ENCODE peak calls at places on chromosomes 3 and 15, in nine cellular contexts. T is NCI-H510A treated with DMSO at 0.1 percent for 48 hours; W is AG10803; H is hippocampal formation; D is foreskin fibroblast; G is activated CD4-positive, alpha-beta T cell treated with anti-CD3 and anti-CD28 coated beads, Interleukin-2, amount 50 U/mL, for 24 hours; P is Peyer's patch; Z is activated effector memory CD4-positive, alpha-beta T cell treated with Interleukin-2 at 50 U/mL for 16 hours; N is GM03348. M is an unnamed sample.

GRCh38 chr3:66047321-66048050 is 8.8 kb upstream of the MAGI1 start:
- DNase-seq in T (no peak), W (peak), H (no peak), D (peak), G (no peak), P (no peak), Z (no peak), N (peak), M (no peak)

GRCh38 chr3:190541560-190541959 is 27.7 kb downstream of the IL1RAP start:
- DNase-seq in T (no peak), W (no peak), H (no peak), D (no peak), G (no peak), P (no peak), Z (no peak), N (no peak), M (no peak)

GRCh38 chr3:146241523-146242240 is 9.2 kb downstream of the PLSCR4 start:
- DNase-seq in T (no peak), W (peak), H (no peak), D (no peak), G (no peak), P (no peak), Z (no peak), N (no peak), M (no peak)

GRCh38 chr15:66456211-66456610 is 41.4 kb downstream of the SNAPC5 start:
- DNase-seq in T (no peak), W (no peak), H (no peak), D (no peak), G (no peak), P (no peak), Z (no peak), N (no peak), M (no peak)

GRCh38 chr3:152317184-152317583 is 48.5 kb downstream of the MBNL1 start:
- DNase-seq in T (no peak), W (no peak), H (no peak), D (no peak), G (no peak), P (no peak), Z (no peak), N (no peak), M (no peak)

GRCh38 chr15:41965441-41966413 is 6.6 kb downstream of the EHD4 start:
- DNase-seq in T (peak), W (no peak), H (no peak), D (no peak), G (no peak), P (no peak), Z (no peak), N (no peak), M (no peak)

GRCh38 chr3:198071602-198072285 is 111.7 kb downstream of the LMLN start:
- DNase-seq in T (no peak), W (peak), H (no peak), D (peak), G (peak), P (no peak), Z (no peak), N (peak), M (no peak)

GRCh38 chr15:69574506-69574905 is 121.9 kb downstream of the RPLP1 start:
- DNase-seq in T (no peak), W (no peak), H (no peak), D (no peak), G (no peak), P (no peak), Z (no peak), N (no peak), M (no peak)

GRCh38 chr3:178112134-178112533 is 424.1 kb upstream of the KCNMB2 start:
- DNase-seq in T (no peak), W (no peak), H (no peak), D (no peak), G (no peak), P (no peak), Z (no peak), N (no peak), M (no peak)

GRCh38 chr3:108474581-108474980 is 35.8 kb downstream of the MYH15 start:
- DNase-seq in T (no peak), W (peak), H (no peak), D (no peak), G (no peak), P (no peak), Z (no peak), N (no peak), M (no peak)

GRCh38 chr3:184651945-184652344 is 59.9 kb downstream of the MAGEF1 start:
- DNase-seq in T (no peak), W (no peak), H (no peak), D (no peak), G (no peak), P (no peak), Z (no peak), N (no peak), M (no peak)

GRCh38 chr3:9508781-9509180 is 44.8 kb downstream of the LHFPL4 start:
- DNase-seq in T (no peak), W (no peak), H (no peak), D (no peak), G (no peak), P (no peak), Z (no peak), N (no peak), M (no peak)

GRCh38 chr3:113623324-113623723 is 73.1 kb downstream of the USF3 start:
- DNase-seq in T (no peak), W (no peak), H (no peak), D (no peak), G (no peak), P (no peak), Z (no peak), N (peak), M (no peak)

GRCh38 chr3:107416886-107417285 is 39.6 kb downstream of the CCDC54 start:
- DNase-seq in T (no peak), W (peak), H (no peak), D (no peak), G (no peak), P (no peak), Z (no peak), N (peak), M (no peak)

GRCh38 chr3:33420966-33421365 is 19.2 kb downstream of the UBP1 start:
- DNase-seq in T (no peak), W (no peak), H (no peak), D (no peak), G (no peak), P (no peak), Z (no peak), N (no peak), M (no peak)

GRCh38 chr3:129837057-129837631 is 56.4 kb downstream of the TMCC1 start:
- DNase-seq in T (no peak), W (no peak), H (no peak), D (no peak), G (no peak), P (no peak), Z (no peak), N (no peak), M (no peak)

GRCh38 chr3:37862219-37862711 is 585 bp downstream of the CTDSPL start:
- DNase-seq in T (no peak), W (peak), H (peak), D (peak), G (peak), P (peak), Z (no peak), N (peak), M (no peak)

GRCh38 chr15:63086271-63086670 is 35.4 kb upstream of the LACTB start:
- DNase-seq in T (no peak), W (peak), H (no peak), D (no peak), G (no peak), P (no peak), Z (no peak), N (no peak), M (no peak)

M was measured in NCI-H1930.